ENCODE peak calls at places on chromosome 18, in six cellular contexts. V is transverse colon, Q is prostate gland, P is stomach, E is endothelial cell of umbilical vein, G is HCT116. H is an unnamed sample.

GRCh38 chr18:35521133-35521532 is 23.4 kb upstream of the INO80C start:
- DNase-seq in V (no peak), E (no peak), G (no peak), P (no peak), Q (no peak), H (no peak)

GRCh38 chr18:34923911-34924310 is 117.3 kb upstream of the MAPRE2 start:
- DNase-seq in Q (no peak), E (no peak), G (no peak), P (no peak), V (no peak), H (no peak)

GRCh38 chr18:49112031-49112430 is 161.3 kb upstream of the SMAD7 start:
- DNase-seq in Q (no peak), G (no peak), P (no peak), E (no peak), V (no peak), H (no peak)

GRCh38 chr18:68104036-68104435 is 587.5 kb upstream of the DSEL start:
- DNase-seq in E (no peak), V (no peak), P (no peak), G (no peak), Q (no peak), H (no peak)

GRCh38 chr18:41674466-41674865 is 280.6 kb upstream of the PIK3C3 start:
- DNase-seq in P (no peak), Q (no peak), G (no peak), V (no peak), E (no peak), H (no peak)

GRCh38 chr18:37318360-37319037 is 247.1 kb downstream of the CELF4 start:
- DNase-seq in P (no peak), E (no peak), Q (no peak), G (no peak), V (no peak), H (no peak)

GRCh38 chr18:37483221-37483971 is 82.2 kb downstream of the CELF4 start:
- DNase-seq in V (no peak), Q (no peak), G (no peak), P (no peak), E (peak; percentile 7), H (no peak)

GRCh38 chr18:5464241-5464640 is 79.6 kb downstream of the EPB41L3 start:
- DNase-seq in V (no peak), P (no peak), E (no peak), G (no peak), Q (no peak), H (no peak)

GRCh38 chr18:58862851-58863538 is 1.7 kb upstream of the ZNF532 start:
- DNase-seq in Q (no peak), P (peak; percentile 27), V (peak; percentile 28), E (peak; percentile 55), G (peak; percentile 6), H (peak; percentile 82)

GRCh38 chr18:61025596-61025995 is 307.6 kb upstream of the CDH20 start:
- DNase-seq in P (no peak), Q (no peak), V (no peak), E (no peak), G (no peak), H (no peak)

GRCh38 chr18:63152096-63152495 is 167.5 kb downstream of the BCL2 start:
- DNase-seq in G (no peak), E (no peak), Q (no peak), V (no peak), P (no peak), H (no peak)

GRCh38 chr18:79356435-79356834 is 39.3 kb upstream of the NFATC1 start:
- DNase-seq in Q (no peak), V (no peak), P (no peak), E (no peak), G (no peak), H (no peak)

DNA sequence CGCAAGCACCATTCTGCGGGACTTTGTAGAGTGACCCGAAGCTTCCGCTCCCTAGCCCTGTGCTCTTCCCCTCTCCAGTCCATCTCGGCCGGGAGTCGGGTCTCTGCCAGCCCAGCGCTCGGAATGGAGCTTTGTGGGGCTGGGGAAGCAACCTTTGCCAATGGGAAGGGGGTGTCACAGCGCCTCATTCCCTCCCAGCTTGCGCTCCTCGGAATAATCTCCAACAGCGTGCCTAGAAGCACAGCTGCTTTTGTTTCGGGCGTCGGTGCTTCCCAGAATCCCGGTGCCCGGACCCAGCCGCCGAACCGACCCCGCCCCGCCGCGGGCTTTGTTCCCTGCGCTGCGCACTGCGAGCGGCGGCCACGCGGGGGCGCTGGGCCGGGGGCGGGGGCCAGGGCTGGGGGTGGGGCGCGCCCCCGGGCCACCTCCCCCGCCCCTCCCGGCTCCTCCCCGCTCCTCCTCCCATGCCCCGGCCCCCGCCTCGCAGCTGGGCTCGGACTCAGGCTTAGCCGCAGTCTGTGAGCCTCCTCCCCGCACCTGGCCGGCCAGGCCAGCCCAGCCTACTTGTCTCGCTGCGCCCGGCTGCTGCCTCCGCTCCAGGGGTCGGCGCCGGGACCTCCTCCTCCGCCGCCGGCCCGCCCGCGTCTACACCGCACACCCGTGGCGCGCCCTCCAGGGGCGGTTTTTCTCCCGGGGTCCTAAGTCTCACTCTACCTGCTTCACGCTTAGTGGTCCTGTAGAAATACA is 77.7 kb upstream of the SMAD2 start:
- DNase-seq in Q (peak; percentile 44), E (peak; percentile 51), V (peak; percentile 73), G (no peak), P (peak; percentile 78), H (peak; percentile 88)
- TF ChIP-seq POLR2AphosphoS5 in Q (no peak), E (no peak), V (no peak), G (peak; percentile 67), P (peak; percentile 11), H (no peak)

DNA sequence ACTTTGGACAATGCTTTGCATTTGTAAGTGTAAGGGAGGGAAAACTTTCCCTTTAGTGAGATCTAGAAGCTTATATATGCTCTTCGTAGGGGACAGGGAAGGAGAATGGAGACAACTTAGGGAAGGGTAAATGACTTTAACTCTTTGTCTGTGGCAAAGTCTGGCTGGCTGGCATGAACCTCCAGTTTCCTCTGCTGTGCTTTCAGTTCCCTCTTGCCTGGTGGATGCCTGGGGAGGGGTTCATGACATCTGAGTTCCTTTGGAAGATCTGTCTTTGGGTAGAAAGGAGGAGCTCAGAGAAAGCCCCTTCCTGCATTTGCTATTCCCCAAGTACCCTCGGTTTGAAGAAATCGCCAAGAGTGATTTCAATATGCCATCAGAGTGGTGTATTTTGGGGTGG is 143.6 kb downstream of the VAPA start:
- DNase-seq in V (no peak), G (no peak), Q (no peak), P (no peak), E (no peak), H (no peak)
- H3K4me1 ChIP-seq in V (peaks cover 4% of the 10 kb centered on the region), G (peaks cover 10% of the 10 kb centered on the region), Q (no peaks in the 10 kb centered on the region), P (peaks cover 30% of the 10 kb centered on the region), E (peaks cover 56% of the 10 kb centered on the region), H (peaks cover 17% of the 10 kb centered on the region)

GRCh38 chr18:50398947-50399346 is 24.1 kb downstream of the SKA1 start:
- DNase-seq in V (no peak), P (no peak), E (no peak), Q (no peak), G (no peak), H (no peak)
- H3K27ac ChIP-seq in V (no peak overlapping the region), P (no peak overlapping the region), E (no peak overlapping the region), Q (no peak overlapping the region), G (no peak overlapping the region), H (no peak overlapping the region)

GRCh38 chr18:55444496-55444895 is 143.5 kb downstream of the TCF4 start:
- DNase-seq in P (no peak), V (no peak), G (no peak), E (no peak), Q (no peak), H (no peak)
- TF ChIP-seq POLR2AphosphoS5 in P (no peak), V (no peak), G (no peak), E (no peak), Q (no peak), H (no peak)

GRCh38 chr18:26356045-26356785 is 130.0 kb downstream of the TAF4B start:
- DNase-seq in V (no peak), G (no peak), P (no peak), E (no peak), Q (no peak), H (no peak)

DNA sequence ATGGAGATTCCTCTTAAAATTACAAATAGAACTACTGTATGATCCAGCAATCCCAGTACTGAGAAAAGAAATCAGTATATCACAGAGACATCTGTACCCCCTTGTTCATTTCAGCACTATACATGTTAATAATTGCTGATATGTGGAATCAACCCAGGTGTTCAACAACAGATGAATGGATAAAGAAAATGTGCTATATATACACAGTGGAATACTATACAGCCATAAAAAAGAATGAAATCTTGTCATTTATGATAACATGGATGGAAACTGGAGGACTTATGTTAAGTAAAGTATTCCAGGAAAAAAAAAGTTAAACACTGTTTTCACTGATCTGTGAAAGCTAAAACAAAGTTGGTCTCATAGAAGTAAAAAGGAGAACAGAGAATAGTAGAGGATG is 124.7 kb downstream of the TAF4B start:
- DNase-seq in Q (no peak), E (no peak), G (no peak), P (no peak), V (no peak), H (no peak)
- H3K4me1 ChIP-seq in Q (no peaks in the 10 kb centered on the region), E (no peaks in the 10 kb centered on the region), G (no peaks in the 10 kb centered on the region), P (no peaks in the 10 kb centered on the region), V (no peaks in the 10 kb centered on the region), H (no peaks in the 10 kb centered on the region)

DNA sequence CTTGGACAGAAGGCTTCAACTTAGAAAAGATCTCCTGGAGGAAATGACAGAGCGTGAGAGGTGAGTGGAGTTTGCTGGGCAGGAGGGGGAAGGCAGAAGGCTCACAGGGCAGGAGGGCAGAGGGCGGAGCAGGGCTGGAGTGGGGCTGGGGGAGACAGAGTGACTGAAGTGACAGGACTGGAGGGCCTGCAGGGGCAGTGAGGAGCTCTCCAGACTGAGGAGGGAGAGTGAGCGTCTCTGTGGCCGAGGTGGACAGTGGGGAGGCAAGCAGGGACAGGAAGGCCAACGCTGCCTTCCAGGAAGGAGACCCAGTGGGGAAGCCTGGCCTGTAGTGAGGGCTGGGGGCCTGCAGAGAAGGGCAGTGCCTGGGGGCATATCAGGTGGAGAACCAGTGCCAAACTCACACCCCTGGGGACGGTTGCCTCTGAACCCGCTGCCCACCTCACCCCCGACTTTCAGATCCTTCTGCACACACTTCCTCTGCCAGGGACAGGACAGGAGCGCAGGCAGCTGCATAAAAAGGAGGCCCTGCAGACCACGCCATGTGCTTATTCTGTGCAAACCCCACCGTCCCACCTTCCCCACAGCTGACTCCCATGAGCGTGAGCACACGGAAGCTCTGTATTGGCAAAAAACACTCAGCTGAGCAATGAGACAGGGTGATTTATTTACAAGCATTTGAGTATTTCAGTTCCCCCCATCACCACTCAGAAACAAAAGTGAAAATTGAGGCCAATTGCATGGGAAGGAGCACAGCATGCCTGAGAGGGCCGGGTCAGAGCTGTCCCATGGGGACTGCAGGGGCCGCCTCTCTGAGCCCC is 244.3 kb downstream of the FAM210A start:
- DNase-seq in Q (no peak), V (peak; percentile 8), P (no peak), E (no peak), G (no peak), H (no peak)
- H3K27ac ChIP-seq in Q (no peak overlapping the region), V (no peak overlapping the region), P (no peak overlapping the region), E (no peak overlapping the region), G (no peak overlapping the region), H (no peak overlapping the region)

GRCh38 chr18:31606265-31606664 is 14.6 kb downstream of the TTR start:
- DNase-seq in E (no peak), V (no peak), P (no peak), Q (no peak), G (no peak), H (no peak)
- TF ChIP-seq POLR2AphosphoS5 in E (no peak), V (no peak), P (no peak), Q (no peak), G (no peak), H (no peak)